ENCODE peak calls at places on chromosomes 3 and 15, in nine cellular contexts. One of them, this sample, is unnamed.

GRCh38 chr15:64685230-64685886 is 90.0 kb downstream of the RBPMS2 start:
- DNase-seq in foreskin fibroblast: no peak
- DNase-seq in thoracic aorta: no peak
- DNase-seq in IMR-90: no peak
- DNase-seq in AG04449: no peak
- DNase-seq in AG09309: no peak
- DNase-seq in OCI-LY7: no peak
- DNase-seq in left lung: no peak
- DNase-seq in astrocyte of the spinal cord: no peak
- DNase-seq in this sample: no peak

GRCh38 chr3:61218508-61218907 is 32.7 kb downstream of the FHIT start:
- DNase-seq in foreskin fibroblast: no peak
- DNase-seq in thoracic aorta: no peak
- DNase-seq in IMR-90: no peak
- DNase-seq in AG04449: no peak
- DNase-seq in AG09309: no peak
- DNase-seq in OCI-LY7: no peak
- DNase-seq in left lung: no peak
- DNase-seq in astrocyte of the spinal cord: no peak
- DNase-seq in this sample: no peak

GRCh38 chr3:19931767-19932188 is 2.2 kb downstream of the EFHB start:
- DNase-seq in foreskin fibroblast: peak
- DNase-seq in thoracic aorta: no peak
- DNase-seq in IMR-90: no peak
- DNase-seq in AG04449: no peak
- DNase-seq in AG09309: no peak
- DNase-seq in OCI-LY7: no peak
- DNase-seq in left lung: no peak
- DNase-seq in astrocyte of the spinal cord: peak
- DNase-seq in this sample: peak

GRCh38 chr3:13655074-13655913 is 106.4 kb downstream of the FBLN2 start:
- DNase-seq in foreskin fibroblast: no peak
- DNase-seq in thoracic aorta: no peak
- DNase-seq in IMR-90: peak
- DNase-seq in AG04449: no peak
- DNase-seq in AG09309: no peak
- DNase-seq in OCI-LY7: no peak
- DNase-seq in left lung: no peak
- DNase-seq in astrocyte of the spinal cord: no peak
- DNase-seq in this sample: peak

GRCh38 chr3:63559884-63560283 is 92.6 kb upstream of the SNTN start:
- DNase-seq in foreskin fibroblast: no peak
- DNase-seq in thoracic aorta: no peak
- DNase-seq in IMR-90: no peak
- DNase-seq in AG04449: no peak
- DNase-seq in AG09309: peak
- DNase-seq in OCI-LY7: no peak
- DNase-seq in left lung: no peak
- DNase-seq in astrocyte of the spinal cord: no peak
- DNase-seq in this sample: peak

GRCh38 chr3:126438746-126439145 is 36.9 kb downstream of the ZXDC start:
- DNase-seq in foreskin fibroblast: no peak
- DNase-seq in thoracic aorta: no peak
- DNase-seq in IMR-90: no peak
- DNase-seq in AG04449: no peak
- DNase-seq in AG09309: no peak
- DNase-seq in OCI-LY7: no peak
- DNase-seq in left lung: peak
- DNase-seq in astrocyte of the spinal cord: no peak
- DNase-seq in this sample: no peak

GRCh38 chr15:38563723-38564519 is 693 bp downstream of the RASGRP1 start:
- DNase-seq in foreskin fibroblast: peak
- DNase-seq in thoracic aorta: no peak
- DNase-seq in IMR-90: peak
- DNase-seq in AG04449: no peak
- DNase-seq in AG09309: no peak
- DNase-seq in OCI-LY7: peak
- DNase-seq in left lung: peak
- DNase-seq in astrocyte of the spinal cord: peak
- DNase-seq in this sample: peak

GRCh38 chr3:40971191-40972168 is 227.8 kb upstream of the CTNNB1 start:
- DNase-seq in foreskin fibroblast: peak
- DNase-seq in thoracic aorta: peak
- DNase-seq in IMR-90: peak
- DNase-seq in AG04449: peak
- DNase-seq in AG09309: peak
- DNase-seq in OCI-LY7: peak
- DNase-seq in left lung: peak
- DNase-seq in astrocyte of the spinal cord: peak
- DNase-seq in this sample: peak

GRCh38 chr3:30539772-30540171 is 66.6 kb upstream of the TGFBR2 start:
- DNase-seq in foreskin fibroblast: no peak
- DNase-seq in thoracic aorta: no peak
- DNase-seq in IMR-90: peak
- DNase-seq in AG04449: no peak
- DNase-seq in AG09309: no peak
- DNase-seq in OCI-LY7: no peak
- DNase-seq in left lung: no peak
- DNase-seq in astrocyte of the spinal cord: peak
- DNase-seq in this sample: peak

GRCh38 chr3:57545636-57546268 is 1.6 kb upstream of the DNAH12 start:
- DNase-seq in foreskin fibroblast: no peak
- DNase-seq in thoracic aorta: no peak
- DNase-seq in IMR-90: no peak
- DNase-seq in AG04449: no peak
- DNase-seq in AG09309: no peak
- DNase-seq in OCI-LY7: no peak
- DNase-seq in left lung: no peak
- DNase-seq in astrocyte of the spinal cord: no peak
- DNase-seq in this sample: no peak

GRCh38 chr3:170563712-170564423 is 22.0 kb downstream of the SLC7A14 start:
- DNase-seq in foreskin fibroblast: peak
- DNase-seq in thoracic aorta: no peak
- DNase-seq in IMR-90: peak
- DNase-seq in AG04449: no peak
- DNase-seq in AG09309: peak
- DNase-seq in OCI-LY7: no peak
- DNase-seq in left lung: no peak
- DNase-seq in astrocyte of the spinal cord: peak
- DNase-seq in this sample: peak

GRCh38 chr3:129207347-129207947 is 23.8 kb upstream of the CNBP start:
- DNase-seq in foreskin fibroblast: no peak
- DNase-seq in thoracic aorta: no peak
- DNase-seq in IMR-90: no peak
- DNase-seq in AG04449: no peak
- DNase-seq in AG09309: no peak
- DNase-seq in OCI-LY7: no peak
- DNase-seq in left lung: no peak
- DNase-seq in astrocyte of the spinal cord: no peak
- DNase-seq in this sample: no peak

GRCh38 chr3:51275096-51275805 is 109.8 kb upstream of the MANF start:
- DNase-seq in foreskin fibroblast: no peak
- DNase-seq in thoracic aorta: no peak
- DNase-seq in IMR-90: no peak
- DNase-seq in AG04449: no peak
- DNase-seq in AG09309: no peak
- DNase-seq in OCI-LY7: no peak
- DNase-seq in left lung: no peak
- DNase-seq in astrocyte of the spinal cord: no peak
- DNase-seq in this sample: no peak

GRCh38 chr3:192986399-192986798 is 68.7 kb upstream of the MB21D2 start:
- DNase-seq in foreskin fibroblast: no peak
- DNase-seq in thoracic aorta: no peak
- DNase-seq in IMR-90: no peak
- DNase-seq in AG04449: peak
- DNase-seq in AG09309: no peak
- DNase-seq in OCI-LY7: no peak
- DNase-seq in left lung: no peak
- DNase-seq in astrocyte of the spinal cord: no peak
- DNase-seq in this sample: no peak

GRCh38 chr3:159796744-159797143 is 191.9 kb upstream of the IL12A start:
- DNase-seq in foreskin fibroblast: no peak
- DNase-seq in thoracic aorta: no peak
- DNase-seq in IMR-90: peak
- DNase-seq in AG04449: no peak
- DNase-seq in AG09309: peak
- DNase-seq in OCI-LY7: no peak
- DNase-seq in left lung: no peak
- DNase-seq in astrocyte of the spinal cord: peak
- DNase-seq in this sample: peak

GRCh38 chr3:159797771-159798170 is 190.9 kb upstream of the IL12A start:
- DNase-seq in foreskin fibroblast: no peak
- DNase-seq in thoracic aorta: no peak
- DNase-seq in IMR-90: no peak
- DNase-seq in AG04449: no peak
- DNase-seq in AG09309: no peak
- DNase-seq in OCI-LY7: no peak
- DNase-seq in left lung: no peak
- DNase-seq in astrocyte of the spinal cord: no peak
- DNase-seq in this sample: no peak

GRCh38 chr3:159796226-159796625 is 192.4 kb upstream of the IL12A start:
- DNase-seq in foreskin fibroblast: no peak
- DNase-seq in thoracic aorta: peak
- DNase-seq in IMR-90: no peak
- DNase-seq in AG04449: no peak
- DNase-seq in AG09309: no peak
- DNase-seq in OCI-LY7: no peak
- DNase-seq in left lung: no peak
- DNase-seq in astrocyte of the spinal cord: no peak
- DNase-seq in this sample: no peak

GRCh38 chr3:159795050-159795449 is 193.6 kb upstream of the IL12A start:
- DNase-seq in foreskin fibroblast: no peak
- DNase-seq in thoracic aorta: no peak
- DNase-seq in IMR-90: no peak
- DNase-seq in AG04449: no peak
- DNase-seq in AG09309: no peak
- DNase-seq in OCI-LY7: no peak
- DNase-seq in left lung: no peak
- DNase-seq in astrocyte of the spinal cord: no peak
- DNase-seq in this sample: no peak

GRCh38 chr3:159795776-159796175 is 192.9 kb upstream of the IL12A start:
- DNase-seq in foreskin fibroblast: no peak
- DNase-seq in thoracic aorta: no peak
- DNase-seq in IMR-90: no peak
- DNase-seq in AG04449: no peak
- DNase-seq in AG09309: no peak
- DNase-seq in OCI-LY7: no peak
- DNase-seq in left lung: no peak
- DNase-seq in astrocyte of the spinal cord: peak
- DNase-seq in this sample: no peak
- H3K4me3 ChIP-seq in foreskin fibroblast: no peak
- H3K4me3 ChIP-seq in thoracic aorta: peak
- H3K4me3 ChIP-seq in IMR-90: no peak
- H3K4me3 ChIP-seq in AG04449: no peak
- H3K4me3 ChIP-seq in AG09309: no peak
- H3K4me3 ChIP-seq in OCI-LY7: no peak
- H3K4me3 ChIP-seq in left lung: no peak
- H3K4me3 ChIP-seq in astrocyte of the spinal cord: no peak
- H3K4me3 ChIP-seq in this sample: no peak

GRCh38 chr15:80475572-80475971 is 71.4 kb downstream of the ARNT2 start:
- DNase-seq in foreskin fibroblast: no peak
- DNase-seq in thoracic aorta: no peak
- DNase-seq in IMR-90: no peak
- DNase-seq in AG04449: no peak
- DNase-seq in AG09309: no peak
- DNase-seq in OCI-LY7: no peak
- DNase-seq in left lung: no peak
- DNase-seq in astrocyte of the spinal cord: no peak
- DNase-seq in this sample: no peak
- TF ChIP-seq CTCF in foreskin fibroblast: no peak
- TF ChIP-seq CTCF in thoracic aorta: no peak
- TF ChIP-seq CTCF in IMR-90: no peak
- TF ChIP-seq CTCF in AG04449: no peak
- TF ChIP-seq CTCF in AG09309: no peak
- TF ChIP-seq CTCF in OCI-LY7: peak
- TF ChIP-seq CTCF in left lung: no peak
- TF ChIP-seq CTCF in astrocyte of the spinal cord: peak
- TF ChIP-seq CTCF in this sample: peak

GRCh38 chr15:92949604-92950249 is 49.6 kb downstream of the CHD2 start:
- DNase-seq in foreskin fibroblast: no peak
- DNase-seq in thoracic aorta: no peak
- DNase-seq in IMR-90: no peak
- DNase-seq in AG04449: no peak
- DNase-seq in AG09309: no peak
- DNase-seq in OCI-LY7: peak
- DNase-seq in left lung: no peak
- DNase-seq in astrocyte of the spinal cord: no peak
- DNase-seq in this sample: peak
- H3K4me3 ChIP-seq in foreskin fibroblast: no peak
- H3K4me3 ChIP-seq in thoracic aorta: no peak
- H3K4me3 ChIP-seq in IMR-90: no peak
- H3K4me3 ChIP-seq in AG04449: no peak
- H3K4me3 ChIP-seq in AG09309: no peak
- H3K4me3 ChIP-seq in OCI-LY7: no peak
- H3K4me3 ChIP-seq in left lung: no peak
- H3K4me3 ChIP-seq in astrocyte of the spinal cord: no peak
- H3K4me3 ChIP-seq in this sample: no peak

GRCh38 chr15:83036253-83036652 is 24.8 kb upstream of the C15orf40 start:
- DNase-seq in foreskin fibroblast: no peak
- DNase-seq in thoracic aorta: no peak
- DNase-seq in IMR-90: no peak
- DNase-seq in AG04449: no peak
- DNase-seq in AG09309: no peak
- DNase-seq in OCI-LY7: no peak
- DNase-seq in left lung: no peak
- DNase-seq in astrocyte of the spinal cord: no peak
- DNase-seq in this sample: no peak
- TF ChIP-seq CTCF in foreskin fibroblast: no peak
- TF ChIP-seq CTCF in thoracic aorta: no peak
- TF ChIP-seq CTCF in IMR-90: no peak
- TF ChIP-seq CTCF in AG04449: no peak
- TF ChIP-seq CTCF in AG09309: no peak
- TF ChIP-seq CTCF in OCI-LY7: no peak
- TF ChIP-seq CTCF in left lung: no peak
- TF ChIP-seq CTCF in astrocyte of the spinal cord: no peak
- TF ChIP-seq CTCF in this sample: no peak

DNA sequence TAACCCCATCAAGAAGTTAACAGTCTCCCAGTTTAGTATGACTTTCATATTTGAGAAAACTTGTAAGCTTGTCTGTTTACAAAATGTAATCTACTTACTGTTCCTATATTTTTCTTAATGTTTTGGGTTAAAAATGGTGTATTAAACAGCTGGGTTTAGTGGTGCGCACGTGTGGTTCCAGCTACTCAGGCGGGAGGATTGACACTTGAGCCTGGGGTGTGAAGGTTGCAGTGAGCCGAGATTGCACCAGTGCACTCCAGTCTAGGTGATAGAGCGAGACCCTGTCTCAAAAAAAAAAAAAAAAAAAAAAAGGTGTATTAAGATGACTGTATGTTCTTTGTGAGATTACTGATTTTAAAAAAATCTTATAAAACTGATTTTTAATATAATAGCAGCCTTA is 69.3 kb downstream of the BBX start:
- DNase-seq in foreskin fibroblast: no peak
- DNase-seq in thoracic aorta: no peak
- DNase-seq in IMR-90: no peak
- DNase-seq in AG04449: no peak
- DNase-seq in AG09309: no peak
- DNase-seq in OCI-LY7: no peak
- DNase-seq in left lung: no peak
- DNase-seq in astrocyte of the spinal cord: no peak
- DNase-seq in this sample: no peak
- H3K4me3 ChIP-seq in foreskin fibroblast: no peak
- H3K4me3 ChIP-seq in thoracic aorta: no peak
- H3K4me3 ChIP-seq in IMR-90: no peak
- H3K4me3 ChIP-seq in AG04449: no peak
- H3K4me3 ChIP-seq in AG09309: no peak
- H3K4me3 ChIP-seq in OCI-LY7: no peak
- H3K4me3 ChIP-seq in left lung: no peak
- H3K4me3 ChIP-seq in astrocyte of the spinal cord: no peak
- H3K4me3 ChIP-seq in this sample: no peak

This sample was measured in epithelial cell of esophagus.